ENCODE peak calls at places on chromosomes 12 and 14, in eight cellular contexts. X is heart left ventricle, P is ovary, R is adrenal gland, W is HCT116, M is tibial nerve, D is stomach, V is A549. I is an unnamed sample.

GRCh38 chr14:23385840-23386657 is 9.2 kb downstream of the CMTM5 start:
- DNase-seq in X (no peak), P (no peak), R (no peak), W (no peak), M (no peak), D (no peak), V (no peak), I (peak)

GRCh38 chr12:132222096-132222807 is 78.0 kb downstream of the NOC4L start:
- DNase-seq in X (no peak), P (no peak), R (no peak), W (peak), M (no peak), D (no peak), V (peak), I (no peak)

GRCh38 chr14:22606380-22606779 is 8.3 kb downstream of the ABHD4 start:
- DNase-seq in X (no peak), P (no peak), R (no peak), W (no peak), M (no peak), D (no peak), V (no peak), I (no peak)

GRCh38 chr12:19390208-19390607 is 49.1 kb upstream of the AEBP2 start:
- DNase-seq in X (no peak), P (no peak), R (no peak), W (no peak), M (no peak), D (no peak), V (no peak), I (no peak)

GRCh38 chr14:39682563-39682962 is 250.3 kb upstream of the FBXO33 start:
- DNase-seq in X (no peak), P (no peak), R (no peak), W (no peak), M (no peak), D (no peak), V (no peak), I (no peak)

GRCh38 chr12:2374092-2374740 is 321.4 kb downstream of the CACNA1C start:
- DNase-seq in X (no peak), P (no peak), R (no peak), W (no peak), M (no peak), D (no peak), V (no peak), I (no peak)

GRCh38 chr12:103333676-103334075 is 162.1 kb downstream of the C12orf42 start:
- DNase-seq in X (no peak), P (no peak), R (no peak), W (no peak), M (no peak), D (no peak), V (no peak), I (no peak)

GRCh38 chr12:106027286-106027685 is 111.5 kb downstream of the NUAK1 start:
- DNase-seq in X (no peak), P (no peak), R (no peak), W (no peak), M (no peak), D (no peak), V (no peak), I (no peak)

GRCh38 chr12:10285919-10286318 is 21.8 kb upstream of the KLRD1 start:
- DNase-seq in X (no peak), P (no peak), R (no peak), W (no peak), M (no peak), D (no peak), V (no peak), I (no peak)

GRCh38 chr12:26691234-26691970 is 141.6 kb downstream of the ITPR2 start:
- DNase-seq in X (no peak), P (peak), R (peak), W (peak), M (no peak), D (no peak), V (peak), I (no peak)

GRCh38 chr12:127507336-127507735 is 759.6 kb upstream of the TMEM132C start:
- DNase-seq in X (no peak), P (no peak), R (no peak), W (no peak), M (no peak), D (no peak), V (no peak), I (no peak)

GRCh38 chr12:127501916-127502315 is 765.1 kb upstream of the TMEM132C start:
- DNase-seq in X (no peak), P (no peak), R (no peak), W (no peak), M (no peak), D (no peak), V (no peak), I (no peak)

GRCh38 chr12:127503221-127503620 is 763.7 kb upstream of the TMEM132C start:
- DNase-seq in X (no peak), P (no peak), R (no peak), W (no peak), M (no peak), D (no peak), V (no peak), I (no peak)

GRCh38 chr12:127509066-127509778 is 757.7 kb upstream of the TMEM132C start:
- DNase-seq in X (no peak), P (no peak), R (no peak), W (no peak), M (no peak), D (no peak), V (no peak), I (no peak)

GRCh38 chr12:127504874-127505273 is 762.1 kb upstream of the TMEM132C start:
- DNase-seq in X (no peak), P (no peak), R (no peak), W (no peak), M (no peak), D (no peak), V (no peak), I (no peak)
- H3K27ac ChIP-seq in X (no peak), P (no peak), R (no peak), W (no peak), M (no peak), D (no peak), V (no peak), I (no peak)

GRCh38 chr12:50283230-50283923 is at the start of gene LIMA1:
- DNase-seq in X (peak), P (peak), R (peak), W (peak), M (peak), D (peak), V (peak), I (peak)
- TF ChIP-seq POLR2A in X (no peak), P (peak), R (peak), W (peak), M (peak), D (peak), V (peak), I (peak)

GRCh38 chr14:69716483-69717187 is 50.3 kb upstream of the SRSF5 start:
- DNase-seq in X (no peak), P (no peak), R (no peak), W (no peak), M (no peak), D (no peak), V (no peak), I (no peak)
- H3K27ac ChIP-seq in X (no peak), P (no peak), R (peak), W (no peak), M (no peak), D (peak), V (no peak), I (no peak)

GRCh38 chr14:55074662-55075061 is 23.2 kb downstream of the MAPK1IP1L start:
- DNase-seq in X (no peak), P (no peak), R (no peak), W (no peak), M (no peak), D (no peak), V (no peak), I (no peak)
- TF ChIP-seq POLR2A in X (no peak), P (no peak), R (no peak), W (no peak), M (no peak), D (no peak), V (no peak), I (no peak)